ENCODE peak calls at places on chromosome 1, in four cellular contexts. D is psoas muscle, O is colonic mucosa, C is Peyer's patch. S is an unnamed sample. For H3K36me3, the result is how much of the 10 kb centered on the place peaks cover.

GRCh38 chr1:240649733-240650700 is 38.1 kb upstream of the GREM2 start:
- DNase-seq in O (no peak), D (no peak), C (no peak), S (no peak)

GRCh38 chr1:16173447-16174260 is 17.8 kb upstream of the EPHA2 start:
- DNase-seq in O (peak), C (peak), D (no peak), S (no peak)

GRCh38 chr1:39105061-39105840 is 79.1 kb downstream of the NDUFS5 start:
- DNase-seq in C (peak), D (peak), O (peak), S (no peak)

GRCh38 chr1:67791686-67792475 is 41.4 kb downstream of the GNG12 start:
- DNase-seq in O (no peak), C (no peak), D (no peak), S (peak)

GRCh38 chr1:9849691-9850441 is 26.1 kb upstream of the CLSTN1 start:
- DNase-seq in D (no peak), C (no peak), O (no peak), S (no peak)

GRCh38 chr1:21579788-21580187 is 70.6 kb downstream of the ALPL start:
- DNase-seq in D (no peak), C (no peak), O (no peak), S (no peak)

GRCh38 chr1:91768786-91769697 is 116.9 kb downstream of the TGFBR3 start:
- DNase-seq in C (no peak), D (no peak), O (no peak), S (no peak)

GRCh38 chr1:37477198-37477931 is 3.0 kb downstream of the ZC3H12A start:
- DNase-seq in C (peak), O (peak), D (peak), S (no peak)

GRCh38 chr1:119225831-119226230 is 85.4 kb upstream of the WARS2 start:
- DNase-seq in C (no peak), O (no peak), D (no peak), S (no peak)

GRCh38 chr1:44645466-44646244 is 28.6 kb downstream of the TMEM53 start:
- DNase-seq in C (peak), O (no peak), D (peak), S (no peak)

GRCh38 chr1:47931395-47931794 is 65.8 kb downstream of the TRABD2B start:
- DNase-seq in D (no peak), C (peak), O (peak), S (no peak)

GRCh38 chr1:207645632-207646081 is 724 bp downstream of the CR1L start:
- DNase-seq in C (no peak), D (no peak), O (no peak), S (peak)

GRCh38 chr1:2412773-2413494 is 570 bp upstream of the PEX10 start:
- DNase-seq in D (peak), C (peak), O (no peak), S (peak)

GRCh38 chr1:9711466-9712020 is 60.0 kb downstream of the PIK3CD start:
- DNase-seq in O (no peak), D (no peak), C (no peak), S (no peak)

GRCh38 chr1:116486424-116486823 is 84.4 kb downstream of the CD58 start:
- DNase-seq in D (no peak), O (no peak), C (no peak), S (no peak)

GRCh38 chr1:245370905-245371581 is 216.3 kb downstream of the KIF26B start:
- DNase-seq in O (no peak), C (no peak), D (no peak), S (no peak)

GRCh38 chr1:104182251-104182650 is 432.6 kb downstream of the AMY1C start:
- DNase-seq in D (no peak), C (no peak), O (no peak), S (no peak)

GRCh38 chr1:8551613-8552093 is 233.7 kb downstream of the SLC45A1 start:
- DNase-seq in D (no peak), C (no peak), O (no peak), S (no peak)
- H3K36me3 ChIP-seq in D (under half), C (under half), O (under half), S (under half)

GRCh38 chr1:224141693-224142092 is 27.8 kb downstream of the FBXO28 start:
- DNase-seq in C (no peak), D (no peak), O (no peak), S (no peak)
- H3K36me3 ChIP-seq in C (under half), D (under half), O (under half), S (under half)

GRCh38 chr1:54329337-54329954 is 76.7 kb downstream of the SSBP3 start:
- DNase-seq in D (no peak), C (no peak), O (no peak), S (no peak)

GRCh38 chr1:54325705-54326461 is 80.3 kb downstream of the SSBP3 start:
- DNase-seq in C (no peak), O (no peak), D (no peak), S (no peak)

GRCh38 chr1:54328117-54328636 is 78.0 kb downstream of the SSBP3 start:
- DNase-seq in C (no peak), D (no peak), O (no peak), S (no peak)

GRCh38 chr1:54326577-54327385 is 79.4 kb downstream of the SSBP3 start:
- DNase-seq in O (no peak), C (no peak), D (no peak), S (no peak)

DNA sequence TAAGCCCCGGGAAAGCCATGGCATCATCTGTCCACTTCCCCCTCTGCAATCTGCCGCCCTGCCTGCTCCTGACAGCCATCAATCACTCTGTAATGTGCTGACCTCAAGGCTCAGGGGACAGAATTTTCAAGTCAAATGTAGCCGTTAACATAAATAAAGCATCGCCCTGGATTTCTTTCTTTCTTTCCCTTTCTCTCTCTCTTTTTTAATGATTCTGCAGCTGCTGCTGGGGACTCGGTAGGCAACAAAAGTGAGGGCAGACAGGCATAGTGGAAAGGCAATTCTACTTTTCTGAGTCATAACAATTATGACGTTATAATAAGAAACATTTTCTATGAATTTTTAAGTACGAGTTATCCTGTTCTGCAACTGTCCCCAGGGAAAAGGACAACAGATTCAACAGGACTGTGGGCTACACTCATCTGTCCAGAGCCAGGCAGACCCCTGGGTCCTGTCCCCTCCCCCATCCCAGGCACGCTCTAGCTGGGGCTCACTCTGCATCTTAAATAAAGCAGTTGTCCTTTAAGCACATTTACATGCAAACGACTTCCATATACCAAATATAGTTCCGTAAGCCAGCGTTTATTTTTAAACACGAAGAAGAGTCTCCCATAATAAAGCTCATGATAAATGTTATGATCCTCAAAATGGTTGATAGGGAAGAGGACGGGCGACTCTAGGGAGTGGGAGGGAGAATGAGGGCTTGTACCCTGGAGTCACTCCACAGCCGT is 78.6 kb downstream of the SSBP3 start:
- DNase-seq in C (no peak), D (no peak), O (no peak), S (no peak)
- H3K36me3 ChIP-seq in C (under half), D (under half), O (under half), S (under half)

DNA sequence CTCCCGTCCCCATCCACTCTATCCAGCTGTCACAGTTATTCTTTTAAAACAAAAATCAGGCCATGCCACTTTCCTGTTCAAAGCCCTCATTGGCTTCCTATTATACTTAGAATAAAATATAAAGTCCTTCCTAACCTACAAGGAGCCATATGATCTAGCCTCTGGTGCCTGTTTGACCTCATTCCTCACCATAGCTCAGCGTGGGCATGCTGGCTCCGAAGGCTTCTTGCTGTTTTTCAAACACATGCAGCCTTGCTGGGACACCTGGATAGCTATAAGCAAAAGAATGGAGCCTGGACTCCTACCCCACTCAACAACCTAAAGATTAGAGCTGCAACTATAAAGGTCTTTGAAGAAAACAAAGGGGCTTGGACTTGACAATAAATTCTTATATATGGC is 23.7 kb downstream of the DHCR24 start:
- DNase-seq in D (no peak), C (no peak), O (no peak), S (no peak)
- H3K36me3 ChIP-seq in D (under half), C (under half), O (under half), S (under half)

GRCh38 chr1:7967206-7967605 is 5.7 kb downstream of the PARK7 start:
- DNase-seq in O (no peak), C (no peak), D (no peak), S (no peak)
- H3K36me3 ChIP-seq in O (under half), C (under half), D (under half), S (half or more)

GRCh38 chr1:43382027-43382771 is 7.4 kb downstream of the MED8 start:
- DNase-seq in D (no peak), O (no peak), C (no peak), S (no peak)
- H3K36me3 ChIP-seq in D (under half), O (under half), C (under half), S (half or more)

GRCh38 chr1:12152106-12152891 is 14.5 kb upstream of the TNFRSF1B start:
- DNase-seq in C (peak), D (no peak), O (no peak), S (no peak)

GRCh38 chr1:12155328-12155727 is 11.5 kb upstream of the TNFRSF1B start:
- DNase-seq in D (no peak), C (no peak), O (no peak), S (no peak)

GRCh38 chr1:12150456-12151200 is 16.2 kb upstream of the TNFRSF1B start:
- DNase-seq in D (no peak), C (peak), O (no peak), S (no peak)

GRCh38 chr1:12151465-12151864 is 15.3 kb upstream of the TNFRSF1B start:
- DNase-seq in C (no peak), D (no peak), O (no peak), S (no peak)

GRCh38 chr1:12153181-12153785 is 13.5 kb upstream of the TNFRSF1B start:
- DNase-seq in D (peak), C (peak), O (peak), S (no peak)
- H3K36me3 ChIP-seq in D (under half), C (under half), O (under half), S (under half)

GRCh38 chr1:11129649-11130048 is 30.0 kb upstream of the EXOSC10 start:
- DNase-seq in O (no peak), D (no peak), C (no peak), S (no peak)

GRCh38 chr1:11131816-11132215 is 32.1 kb upstream of the EXOSC10 start:
- DNase-seq in D (no peak), C (no peak), O (no peak), S (no peak)

GRCh38 chr1:11132571-11133293 is 33.1 kb upstream of the EXOSC10 start:
- DNase-seq in D (no peak), O (no peak), C (no peak), S (no peak)

GRCh38 chr1:11126544-11126943 is 26.9 kb upstream of the EXOSC10 start:
- DNase-seq in O (no peak), D (no peak), C (no peak), S (no peak)

DNA sequence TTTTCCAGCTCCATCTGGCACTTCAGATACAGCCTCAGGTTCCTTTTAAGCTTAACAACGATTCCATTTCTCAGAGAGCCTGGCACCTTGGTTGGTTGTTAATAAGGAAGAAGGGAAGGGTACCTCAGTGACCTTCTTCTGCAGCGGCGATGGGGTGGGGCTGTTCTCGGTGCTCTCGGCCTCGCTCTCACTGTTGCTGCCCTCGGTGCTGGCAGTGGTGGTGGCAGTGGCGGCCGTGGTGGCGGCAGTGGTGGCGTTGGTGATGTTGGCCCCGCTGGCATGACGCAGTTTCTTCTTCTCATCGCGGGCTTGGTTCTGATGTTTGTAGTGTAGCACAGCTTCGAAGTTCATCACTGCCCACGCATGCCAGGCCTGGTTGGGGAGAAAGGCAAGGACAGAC is 30.7 kb upstream of the EXOSC10 start:
- DNase-seq in D (no peak), C (no peak), O (no peak), S (no peak)
- H3K36me3 ChIP-seq in D (under half), C (under half), O (under half), S (half or more)

S was measured in esophagus muscularis mucosa.